ENCODE peak calls at places on chromosomes 1 and 21, in six cellular contexts. K, L, G, M, W and Z are unnamed samples.
A peak's percentile ranks its signal among the peaks of the same experiment; 100 is the strongest.

GRCh38 chr1:66764994-66765578 is 12.8 kb downstream of the DYNLT5 start:
- DNase-seq in K (no peak), L (no peak), G (no peak), M (peak; percentile 34), W (peak; percentile 60), Z (peak; percentile 88)

GRCh38 chr1:119080586-119080985 is 59.9 kb downstream of the WARS2 start:
- DNase-seq in K (no peak), L (no peak), G (peak; percentile 28), M (no peak), W (no peak), Z (peak; percentile 37)

GRCh38 chr21:29148535-29148934 is 18.1 kb downstream of the MAP3K7CL start:
- DNase-seq in K (no peak), L (no peak), G (no peak), M (no peak), W (no peak), Z (no peak)

GRCh38 chr1:12584900-12585525 is 33.0 kb downstream of the DHRS3 start:
- DNase-seq in K (no peak), L (no peak), G (no peak), M (no peak), W (no peak), Z (no peak)

GRCh38 chr1:201711101-201711597 is 117.8 kb upstream of the IPO9 start:
- DNase-seq in K (no peak), L (no peak), G (no peak), M (no peak), W (no peak), Z (no peak)

GRCh38 chr1:62452951-62453350 is 16.1 kb downstream of the USP1 start:
- DNase-seq in K (no peak), L (no peak), G (no peak), M (no peak), W (no peak), Z (no peak)

GRCh38 chr1:93702102-93702827 is 20.6 kb upstream of the BCAR3 start:
- DNase-seq in K (no peak), L (no peak), G (peak; percentile 90), M (no peak), W (no peak), Z (no peak)

GRCh38 chr1:156741613-156741983 is 710 bp upstream of the MRPL24 start:
- DNase-seq in K (no peak), L (no peak), G (no peak), M (no peak), W (no peak), Z (no peak)

GRCh38 chr1:175338447-175339135 is 146.0 kb upstream of the KIAA0040 start:
- DNase-seq in K (no peak), L (no peak), G (no peak), M (no peak), W (peak; percentile 46), Z (peak; percentile 41)

GRCh38 chr1:4461726-4462290 is 192.6 kb upstream of the AJAP1 start:
- DNase-seq in K (no peak), L (no peak), G (no peak), M (no peak), W (no peak), Z (no peak)

GRCh38 chr1:181493145-181493544 is 9.8 kb downstream of the CACNA1E start:
- DNase-seq in K (no peak), L (no peak), G (no peak), M (no peak), W (no peak), Z (no peak)

GRCh38 chr21:44267655-44268142 is 6.0 kb upstream of the DNMT3L start:
- DNase-seq in K (no peak), L (no peak), G (no peak), M (no peak), W (peak; percentile 55), Z (peak; percentile 72)

GRCh38 chr1:232705815-232706575 is 76.1 kb upstream of the SIPA1L2 start:
- DNase-seq in K (no peak), L (no peak), G (no peak), M (no peak), W (peak; percentile 6), Z (peak; percentile 50)

GRCh38 chr21:42095581-42095980 is 24.5 kb downstream of the UMODL1 start:
- DNase-seq in K (no peak), L (no peak), G (no peak), M (no peak), W (no peak), Z (no peak)

GRCh38 chr1:204080163-204080903 is 7.4 kb downstream of the SOX13 start:
- DNase-seq in K (peak; percentile 82), L (no peak), G (peak; percentile 92), M (no peak), W (peak; percentile 71), Z (peak; percentile 62)

GRCh38 chr1:184028854-184029623 is 8.5 kb downstream of the COLGALT2 start:
- DNase-seq in K (no peak), L (no peak), G (no peak), M (no peak), W (no peak), Z (peak; percentile 50)

GRCh38 chr1:61149010-61149860 is 66.9 kb downstream of the NFIA start:
- DNase-seq in K (no peak), L (no peak), G (peak; percentile 98), M (no peak), W (no peak), Z (no peak)

GRCh38 chr1:67211589-67212563 is 45.6 kb downstream of the IL23R start:
- DNase-seq in K (no peak), L (no peak), G (no peak), M (no peak), W (peak; percentile 24), Z (peak; percentile 69)

GRCh38 chr1:24874611-24875225 is 55.4 kb downstream of the RUNX3 start:
- DNase-seq in K (no peak), L (no peak), G (no peak), M (no peak), W (no peak), Z (no peak)

GRCh38 chr1:24724345-24725208 is 20.7 kb upstream of the CLIC4 start:
- DNase-seq in K (no peak), L (no peak), G (peak; percentile 87), M (no peak), W (no peak), Z (peak; percentile 65)

GRCh38 chr1:216600730-216601426 is 122.4 kb downstream of the ESRRG start:
- DNase-seq in K (peak; percentile 3), L (no peak), G (peak; percentile 37), M (peak; percentile 74), W (no peak), Z (peak; percentile 84)

GRCh38 chr1:118989878-118990378 is 1.8 kb upstream of the TBX15 start:
- DNase-seq in K (no peak), L (no peak), G (no peak), M (no peak), W (peak; percentile 28), Z (no peak)